ENCODE peak calls at places on chromosomes 11 and 22, in nine cellular contexts. J, W, E, Y, B, L, H, Z and I are unnamed samples.

GRCh38 chr11:103035656-103036434 is 56.1 kb downstream of the DCUN1D5 start:
- DNase-seq in B (peak), Y (no peak), E (no peak), Z (peak), L (peak), H (no peak), J (peak), W (no peak), I (no peak)

GRCh38 chr11:1303196-1303821 is 6.1 kb downstream of the TOLLIP start:
- DNase-seq in H (peak), B (peak), Z (no peak), W (no peak), L (no peak), E (no peak), Y (no peak), J (peak), I (peak)

GRCh38 chr11:75527938-75528845 is 2.5 kb upstream of the GDPD5 start:
- DNase-seq in L (no peak), J (no peak), W (peak), Y (no peak), E (no peak), H (no peak), Z (no peak), B (no peak), I (no peak)

GRCh38 chr11:44899959-44900358 is 50.7 kb downstream of the TP53I11 start:
- DNase-seq in B (no peak), J (peak), W (no peak), H (peak), Y (no peak), Z (peak), E (no peak), L (peak), I (no peak)

GRCh38 chr22:35191412-35191811 is 65.9 kb upstream of the HMGXB4 start:
- DNase-seq in L (peak), W (no peak), E (no peak), B (peak), Y (no peak), H (no peak), J (peak), Z (no peak), I (no peak)

GRCh38 chr11:36123353-36124220 is 165.6 kb downstream of the COMMD9 start:
- DNase-seq in L (no peak), Y (no peak), H (no peak), Z (no peak), E (no peak), J (no peak), B (no peak), W (no peak), I (no peak)

GRCh38 chr22:45064313-45065268 is 54.8 kb upstream of the PHF21B start:
- DNase-seq in Y (no peak), Z (no peak), W (no peak), J (peak), H (no peak), L (peak), B (no peak), E (no peak), I (no peak)

GRCh38 chr11:71341173-71341572 is 88.8 kb upstream of the SHANK2 start:
- DNase-seq in E (no peak), J (no peak), L (no peak), Z (no peak), B (no peak), H (no peak), Y (no peak), W (no peak), I (no peak)

GRCh38 chr11:3737386-3737933 is 59.9 kb downstream of the NUP98 start:
- DNase-seq in B (no peak), E (no peak), H (no peak), Y (no peak), W (no peak), L (no peak), Z (no peak), J (no peak), I (no peak)

GRCh38 chr11:130813196-130813595 is 103.1 kb downstream of the SNX19 start:
- DNase-seq in J (no peak), Z (no peak), H (no peak), B (no peak), Y (no peak), E (no peak), L (no peak), W (no peak), I (no peak)

GRCh38 chr11:79086056-79086455 is 354.8 kb downstream of the TENM4 start:
- DNase-seq in J (no peak), H (no peak), L (no peak), Z (no peak), B (no peak), E (no peak), Y (no peak), W (no peak), I (no peak)

GRCh38 chr11:79090191-79090590 is 350.6 kb downstream of the TENM4 start:
- DNase-seq in Y (no peak), J (peak), B (no peak), L (no peak), E (no peak), W (no peak), Z (no peak), H (no peak), I (no peak)

GRCh38 chr11:79088967-79089366 is 351.9 kb downstream of the TENM4 start:
- DNase-seq in Z (no peak), W (no peak), B (no peak), E (no peak), H (no peak), L (no peak), Y (no peak), J (no peak), I (no peak)

GRCh38 chr11:79087238-79087956 is 353.4 kb downstream of the TENM4 start:
- DNase-seq in W (no peak), H (no peak), Z (no peak), L (peak), B (peak), E (no peak), J (peak), Y (no peak), I (no peak)

GRCh38 chr11:79087957-79088318 is 352.9 kb downstream of the TENM4 start:
- DNase-seq in J (no peak), B (no peak), Z (no peak), Y (no peak), W (no peak), E (no peak), L (no peak), H (no peak), I (no peak)
- TF ChIP-seq CTCF in J (no peak), B (no peak), Z (no peak), Y (no peak), W (no peak), E (no peak), L (peak), H (no peak), I (no peak)

GRCh38 chr22:38313384-38313955 is 3.8 kb downstream of the CSNK1E start:
- DNase-seq in E (peak), Y (peak), H (peak), Z (peak), B (no peak), W (peak), J (peak), L (peak), I (no peak)

GRCh38 chr22:38314992-38315800 is 2.0 kb downstream of the CSNK1E start:
- DNase-seq in W (peak), E (no peak), Z (peak), Y (no peak), J (no peak), B (no peak), L (peak), H (peak), I (no peak)

GRCh38 chr22:38315801-38316339 is 1.4 kb downstream of the CSNK1E start:
- DNase-seq in H (no peak), Z (peak), E (no peak), L (no peak), B (no peak), W (no peak), Y (no peak), J (no peak), I (no peak)

GRCh38 chr22:38312261-38312800 is 4.9 kb downstream of the CSNK1E start:
- DNase-seq in Y (no peak), E (no peak), B (no peak), J (no peak), Z (no peak), L (peak), W (no peak), H (no peak), I (no peak)

GRCh38 chr22:38314140-38314991 is 2.9 kb downstream of the CSNK1E start:
- DNase-seq in L (peak), E (no peak), J (no peak), B (no peak), W (no peak), H (peak), Z (peak), Y (no peak), I (no peak)
- H3K4me3 ChIP-seq in L (peak), E (peak), J (peak), B (no peak), W (peak), H (peak), Z (peak), Y (peak), I (peak)

GRCh38 chr11:46348566-46348981 is 1.3 kb downstream of the DGKZ start:
- DNase-seq in L (no peak), Y (no peak), J (no peak), E (no peak), Z (no peak), H (peak), B (peak), W (peak), I (no peak)

GRCh38 chr11:46347637-46348311 is 511 bp downstream of the DGKZ start:
- DNase-seq in J (no peak), B (peak), H (peak), L (no peak), W (peak), E (peak), Z (no peak), Y (no peak), I (no peak)

GRCh38 chr11:46345131-46345597 is 2.1 kb upstream of the DGKZ start:
- DNase-seq in B (peak), L (no peak), W (peak), E (no peak), H (peak), Z (peak), Y (peak), J (no peak), I (peak)

GRCh38 chr11:46345881-46346484 is 1.3 kb upstream of the DGKZ start:
- DNase-seq in H (no peak), J (no peak), Y (no peak), Z (no peak), B (no peak), W (no peak), E (no peak), L (no peak), I (no peak)

DNA sequence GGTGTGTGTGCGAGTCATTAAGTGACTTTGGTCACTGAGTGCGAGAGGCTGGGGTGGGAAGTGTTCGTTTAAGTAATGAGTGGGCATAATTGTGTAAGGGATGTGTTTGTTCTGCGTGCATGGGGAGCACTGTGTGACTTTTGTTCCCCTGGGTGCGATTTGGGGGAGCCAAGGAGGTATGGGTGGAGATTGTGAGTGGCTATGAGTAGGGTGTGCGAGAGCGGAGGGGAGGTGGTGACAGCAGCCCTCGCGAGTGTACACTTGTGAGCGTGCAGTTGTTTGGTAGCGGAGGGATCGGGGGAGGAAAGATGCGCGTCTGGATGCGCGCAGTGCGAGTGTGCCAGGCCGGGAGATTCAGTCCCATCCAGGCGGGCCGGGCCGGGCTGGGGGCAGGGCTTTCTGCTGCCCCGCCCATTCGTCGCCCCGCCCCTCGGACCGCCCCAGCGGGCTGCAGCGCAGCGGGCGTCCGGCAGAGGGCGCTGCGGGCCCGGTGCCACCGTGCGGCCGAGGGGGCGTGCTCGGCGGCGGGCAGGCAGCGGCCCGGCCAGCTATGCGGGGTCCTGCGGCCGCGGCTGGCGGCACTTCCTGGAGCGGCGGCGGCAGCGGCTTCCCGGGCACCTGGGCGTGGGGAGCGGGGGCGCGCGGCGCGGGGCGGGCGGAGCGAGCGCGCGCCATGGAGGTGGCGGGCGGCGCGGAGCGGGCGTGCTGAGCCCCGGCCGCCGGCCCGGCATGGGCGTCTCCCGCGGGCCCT is at the start of gene DGKZ:
- DNase-seq in H (peak), E (peak), W (peak), Z (peak), Y (peak), L (peak), B (peak), J (peak), I (peak)
- H3K27ac ChIP-seq in H (peak), E (peak), W (peak), Z (peak), Y (peak), L (peak), B (peak), J (no peak), I (peak)

GRCh38 chr11:112004389-112004788 is 20.8 kb upstream of the DLAT start:
- DNase-seq in Y (no peak), W (no peak), L (no peak), H (no peak), J (peak), B (no peak), E (no peak), Z (peak), I (no peak)
- TF ChIP-seq CTCF in Y (peak), W (peak), L (peak), H (peak), J (peak), B (no peak), E (no peak), Z (peak), I (no peak)

GRCh38 chr11:68891356-68891948 is 12.2 kb downstream of the MRPL21 start:
- DNase-seq in H (no peak), Z (no peak), L (no peak), B (no peak), E (no peak), W (no peak), J (no peak), Y (no peak), I (peak)
- H3K4me3 ChIP-seq in H (no peak), Z (no peak), L (no peak), B (no peak), E (no peak), W (peak), J (no peak), Y (peak), I (no peak)

GRCh38 chr22:46934746-46935491 is 172.5 kb downstream of the TBC1D22A start:
- DNase-seq in E (no peak), J (peak), B (peak), Y (no peak), Z (no peak), L (peak), W (no peak), H (peak), I (no peak)
- H3K27ac ChIP-seq in E (no peak), J (peak), B (peak), Y (peak), Z (no peak), L (peak), W (no peak), H (peak), I (peak)

GRCh38 chr11:22635689-22636088 is 10.1 kb upstream of the FANCF start:
- DNase-seq in H (no peak), B (no peak), Y (no peak), L (no peak), J (no peak), Z (no peak), W (no peak), E (no peak), I (no peak)

GRCh38 chr11:22634897-22635629 is 9.4 kb upstream of the FANCF start:
- DNase-seq in W (peak), B (peak), E (no peak), H (no peak), J (no peak), Z (no peak), L (peak), Y (no peak), I (no peak)

GRCh38 chr11:22633354-22633902 is 7.8 kb upstream of the FANCF start:
- DNase-seq in H (no peak), L (no peak), J (no peak), Y (no peak), W (no peak), E (no peak), B (no peak), Z (no peak), I (no peak)
- TF ChIP-seq CTCF in H (no peak), L (no peak), J (no peak), Y (no peak), W (no peak), E (no peak), B (no peak), Z (no peak), I (no peak)

GRCh38 chr11:31815743-31816466 is 4.8 kb upstream of the PAX6 start:
- DNase-seq in L (no peak), J (no peak), Y (no peak), H (no peak), Z (no peak), E (no peak), W (no peak), B (no peak), I (peak)
- H3K4me3 ChIP-seq in L (no peak), J (peak), Y (peak), H (no peak), Z (no peak), E (no peak), W (peak), B (no peak), I (no peak)

DNA sequence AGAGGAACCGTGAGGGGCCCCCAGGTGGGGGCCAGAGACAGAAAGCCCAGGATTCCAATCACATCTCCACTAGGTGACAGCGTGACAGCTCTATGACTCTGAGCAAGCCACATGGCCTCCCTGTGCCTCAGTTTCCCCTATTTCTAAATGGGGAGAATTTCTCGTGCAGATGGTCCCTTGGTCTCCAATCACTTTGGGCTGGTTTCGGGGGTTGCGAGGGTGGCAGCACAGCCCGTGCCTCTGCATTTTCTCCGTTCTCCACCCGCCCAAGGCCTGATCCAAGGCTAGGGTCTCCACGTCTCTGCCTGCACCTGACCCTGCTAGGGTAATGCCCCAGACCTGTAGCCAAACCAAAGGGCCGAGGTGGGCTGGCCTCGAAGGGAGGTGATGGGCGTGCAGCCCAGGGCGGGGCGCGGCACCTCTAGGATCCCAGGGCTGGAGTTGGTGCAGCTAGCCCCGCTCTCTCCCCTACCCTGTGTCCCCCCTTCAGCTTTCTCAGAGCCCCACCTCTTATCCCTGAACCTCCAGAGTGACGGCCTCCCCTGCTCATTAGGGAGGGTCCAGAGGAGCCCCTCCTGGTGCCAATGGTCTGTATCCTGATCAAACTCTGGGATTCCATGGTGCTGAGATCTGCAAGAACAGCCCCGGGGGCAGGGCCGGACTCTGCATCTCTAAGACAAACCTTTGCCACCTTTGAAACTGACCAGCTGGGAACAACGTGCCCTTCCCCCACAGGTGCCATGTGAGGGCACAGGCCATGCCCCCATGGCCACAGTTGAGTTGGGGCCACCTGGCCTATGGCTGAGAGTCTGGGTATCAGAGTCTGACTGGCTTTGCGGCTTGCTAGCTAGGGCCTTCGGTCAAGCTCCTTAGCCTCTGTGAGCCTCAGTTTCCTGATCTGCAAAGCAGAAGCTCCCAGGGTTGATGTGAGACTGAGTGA is 22.9 kb upstream of the CBX7 start:
- DNase-seq in J (peak), B (no peak), L (no peak), H (no peak), E (no peak), Y (no peak), Z (no peak), W (no peak), I (no peak)
- H3K27ac ChIP-seq in J (peak), B (peak), L (peak), H (peak), E (peak), Y (peak), Z (peak), W (peak), I (peak)

GRCh38 chr11:57568330-57568766 is 876 bp upstream of the UBE2L6 start:
- DNase-seq in Z (no peak), Y (no peak), J (peak), W (no peak), B (peak), H (no peak), E (peak), L (peak), I (no peak)
- TF ChIP-seq CTCF in Z (no peak), Y (peak), J (peak), W (peak), B (no peak), H (peak), E (peak), L (peak), I (no peak)